ENCODE peak calls at places on chromosomes 3 and 15, in six cellular contexts. K, H, E, Q, U and S are unnamed samples.

GRCh38 chr3:43968465-43968864 is 273.2 kb upstream of the TOPAZ1 start:
- DNase-seq in K (no peak), H (no peak), E (no peak), Q (no peak), U (no peak), S (no peak)

GRCh38 chr3:117633207-117633606 is 923.6 kb downstream of the TUSC7 start:
- DNase-seq in K (no peak), H (no peak), E (no peak), Q (no peak), U (no peak), S (no peak)

GRCh38 chr3:12495749-12496452 is 11.6 kb downstream of the TSEN2 start:
- DNase-seq in K (no peak), H (no peak), E (no peak), Q (no peak), U (no peak), S (no peak)

GRCh38 chr3:132435239-132435910 is 18.1 kb downstream of the DNAJC13 start:
- DNase-seq in K (no peak), H (no peak), E (no peak), Q (no peak), U (no peak), S (no peak)

GRCh38 chr3:64385256-64385655 is 160.0 kb upstream of the PRICKLE2 start:
- DNase-seq in K (no peak), H (peak; percentile 27), E (no peak), Q (no peak), U (no peak), S (no peak)

GRCh38 chr3:130539005-130539404 is 22.0 kb downstream of the COL6A6 start:
- DNase-seq in K (no peak), H (peak; percentile 57), E (peak; percentile 42), Q (no peak), U (peak; percentile 32), S (no peak)

GRCh38 chr15:91857772-91858171 is 4.3 kb downstream of the SLCO3A1 start:
- DNase-seq in K (peak; percentile 46), H (no peak), E (peak; percentile 62), Q (no peak), U (peak; percentile 28), S (no peak)

GRCh38 chr3:166902374-166902773 is 477.7 kb downstream of the ZBBX start:
- DNase-seq in K (no peak), H (no peak), E (no peak), Q (no peak), U (no peak), S (no peak)

GRCh38 chr15:58517252-58517681 is 85.5 kb downstream of the LIPC start:
- DNase-seq in K (no peak), H (no peak), E (no peak), Q (no peak), U (no peak), S (no peak)

GRCh38 chr3:61869378-61869777 is 308.0 kb downstream of the PTPRG start:
- DNase-seq in K (no peak), H (no peak), E (no peak), Q (no peak), U (no peak), S (no peak)

DNA sequence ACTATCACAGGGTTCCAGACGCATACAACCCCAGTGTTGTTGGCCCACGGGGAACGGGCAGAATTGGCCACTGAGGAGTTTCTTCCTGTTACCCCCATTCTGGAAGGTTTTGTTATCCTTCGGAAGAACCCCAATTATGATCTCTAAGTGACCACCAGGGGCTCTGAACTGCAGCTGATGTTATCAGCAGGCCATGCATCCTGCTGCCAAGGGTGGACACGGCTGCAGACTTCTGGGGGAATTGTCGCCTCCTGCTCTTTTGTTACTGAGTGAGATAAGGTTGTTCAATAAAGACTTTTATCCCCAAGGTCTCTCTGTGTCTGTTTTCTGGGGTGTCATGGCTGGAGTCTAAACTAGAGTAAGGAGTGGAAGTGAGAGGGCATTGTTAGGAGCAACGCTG is 5.7 kb upstream of the EIF4G1 start:
- DNase-seq in K (no peak), H (no peak), E (no peak), Q (no peak), U (no peak), S (no peak)
- TF ChIP-seq CTCF in K (no peak), H (no peak), E (no peak), Q (no peak), U (no peak), S (no peak)

DNA sequence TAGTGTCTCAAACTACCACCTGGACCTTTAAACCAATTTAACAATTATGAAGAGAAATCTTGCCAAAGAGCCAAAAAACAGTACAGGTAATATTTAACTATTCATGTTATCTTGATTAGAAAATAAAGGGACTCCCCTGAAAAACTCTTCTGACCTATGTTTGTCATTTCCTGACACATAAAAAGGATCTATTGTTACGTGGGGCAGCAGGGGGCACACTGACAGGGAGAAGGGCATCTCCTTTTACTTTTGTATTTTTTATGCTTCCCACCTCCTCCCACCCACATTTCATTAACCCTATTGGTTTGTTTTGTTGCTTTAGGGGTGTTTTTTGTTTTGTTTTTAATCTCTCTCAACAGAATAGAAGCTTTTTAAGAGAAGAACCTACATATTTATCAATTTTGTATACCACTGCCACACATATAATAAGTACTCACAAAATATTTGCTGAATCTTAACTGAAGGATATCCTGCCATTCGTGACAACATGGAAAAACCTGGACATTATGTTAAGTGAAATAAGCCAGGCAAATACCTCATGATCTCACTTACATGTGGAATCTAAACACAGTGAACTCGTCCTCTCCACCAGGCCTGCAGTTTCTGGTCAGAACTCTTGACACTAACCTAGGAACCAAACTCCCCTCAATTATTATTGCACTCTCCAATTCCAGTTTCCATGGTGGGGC is 17.7 kb downstream of the STAG1 start:
- DNase-seq in K (no peak), H (no peak), E (no peak), Q (no peak), U (peak; percentile 28), S (no peak)
- TF ChIP-seq CTCF in K (no peak), H (no peak), E (no peak), Q (no peak), U (no peak), S (no peak)

DNA sequence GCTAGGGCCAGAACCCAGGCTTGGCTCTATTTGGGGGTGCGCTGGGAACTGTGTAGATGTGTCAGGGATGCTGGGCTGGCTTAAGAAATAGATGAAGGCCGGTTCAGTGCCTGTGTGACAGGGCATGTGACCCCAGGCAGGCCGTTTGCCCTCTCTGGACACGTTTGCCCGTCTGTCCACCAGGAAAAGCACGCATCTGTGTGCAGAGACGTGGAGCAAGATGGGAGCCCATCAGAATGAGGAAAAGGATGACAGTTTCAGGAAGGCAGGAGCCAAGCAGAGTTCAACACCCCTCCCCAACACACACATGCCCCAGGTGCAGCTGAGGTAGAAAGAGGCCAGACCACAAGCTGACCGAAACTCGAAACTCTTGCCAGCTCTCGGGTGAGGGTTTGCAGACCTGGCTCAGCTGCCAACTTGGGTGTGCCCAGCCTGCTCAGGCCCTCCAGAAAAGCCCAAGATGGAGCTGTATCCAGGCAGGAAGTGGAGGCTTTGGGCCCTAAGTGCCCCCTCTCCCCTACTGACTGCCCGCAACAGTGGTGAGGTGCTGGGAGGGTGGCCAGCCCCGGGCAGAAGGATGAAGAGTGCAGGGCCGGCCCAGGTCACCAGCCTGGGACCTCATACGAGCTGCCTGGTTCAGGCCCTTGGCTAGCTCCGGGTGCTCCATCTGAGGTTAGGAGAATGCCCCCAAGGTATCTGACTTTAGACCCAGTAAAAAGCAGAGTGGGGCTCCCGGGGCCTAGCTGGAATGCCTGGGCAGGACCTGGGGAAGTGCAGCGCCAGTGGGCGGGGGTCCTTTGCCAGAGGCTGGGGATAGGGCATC is 10.2 kb upstream of the MESP1 start:
- DNase-seq in K (no peak), H (no peak), E (no peak), Q (no peak), U (no peak), S (no peak)
- TF ChIP-seq CTCF in K (no peak), H (no peak), E (no peak), Q (no peak), U (no peak), S (peak; percentile 62)

DNA sequence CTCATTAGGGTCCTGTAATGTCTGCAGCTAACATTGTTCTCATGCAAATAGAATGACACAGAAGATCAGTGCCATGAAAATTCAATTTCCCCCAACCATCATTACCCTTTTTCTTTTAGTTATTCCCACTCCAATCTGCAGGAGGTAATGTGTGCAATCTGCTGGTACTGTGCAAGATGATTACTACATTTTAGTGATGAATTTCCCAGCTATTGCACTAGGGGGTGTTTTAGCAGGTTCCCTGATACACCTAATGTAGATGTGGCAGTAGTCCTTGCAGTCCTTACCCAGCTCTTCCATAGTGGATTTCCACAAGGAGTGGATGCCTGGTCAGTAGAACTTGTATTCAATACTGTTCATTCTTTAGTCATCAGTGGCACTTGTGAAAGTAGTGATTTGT is 119.3 kb downstream of the ROBO2 start:
- DNase-seq in K (no peak), H (no peak), E (no peak), Q (no peak), U (no peak), S (no peak)
- TF ChIP-seq CTCF in K (no peak), H (peak; percentile 34), E (no peak), Q (no peak), U (no peak), S (no peak)

GRCh38 chr3:66200786-66201185 is 20.0 kb upstream of the SLC25A26 start:
- DNase-seq in K (no peak), H (no peak), E (no peak), Q (no peak), U (no peak), S (no peak)

GRCh38 chr3:66199089-66199473 is 21.7 kb upstream of the SLC25A26 start:
- DNase-seq in K (no peak), H (no peak), E (no peak), Q (no peak), U (no peak), S (no peak)

GRCh38 chr3:66198437-66199088 is 22.2 kb upstream of the SLC25A26 start:
- DNase-seq in K (no peak), H (no peak), E (no peak), Q (no peak), U (no peak), S (no peak)

GRCh38 chr3:66203275-66203674 is 17.5 kb upstream of the SLC25A26 start:
- DNase-seq in K (no peak), H (no peak), E (no peak), Q (no peak), U (no peak), S (no peak)

GRCh38 chr3:66200147-66200546 is 20.7 kb upstream of the SLC25A26 start:
- DNase-seq in K (no peak), H (no peak), E (no peak), Q (no peak), U (no peak), S (no peak)
- TF ChIP-seq CTCF in K (no peak), H (no peak), E (no peak), Q (no peak), U (no peak), S (no peak)

DNA sequence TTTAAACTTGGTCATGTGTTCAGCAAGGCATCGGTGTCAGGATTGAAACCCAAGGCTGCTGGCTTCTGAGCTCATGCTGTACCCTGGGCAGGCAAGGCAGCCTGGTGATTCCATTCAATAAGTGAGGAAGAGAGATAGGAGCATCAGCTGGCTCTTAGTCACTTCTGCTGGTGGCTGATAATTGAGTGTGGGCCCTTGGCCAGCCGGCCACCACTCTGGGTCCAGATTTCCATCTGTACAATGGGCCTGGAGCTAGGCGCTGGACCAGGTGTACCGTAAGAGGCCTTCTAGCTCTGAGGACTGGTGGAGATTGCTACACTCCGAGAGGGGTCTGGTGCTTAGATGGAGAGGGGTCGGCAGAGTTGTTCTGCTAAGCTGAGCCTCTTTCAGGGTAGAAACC is 4.3 kb downstream of the CD276 start:
- DNase-seq in K (no peak), H (no peak), E (no peak), Q (no peak), U (no peak), S (no peak)
- TF ChIP-seq CTCF in K (no peak), H (no peak), E (no peak), Q (no peak), U (no peak), S (no peak)

GRCh38 chr3:7562892-7563291 is 702.0 kb downstream of the GRM7 start:
- DNase-seq in K (no peak), H (no peak), E (no peak), Q (no peak), U (no peak), S (no peak)
- TF ChIP-seq CTCF in K (no peak), H (no peak), E (no peak), Q (no peak), U (no peak), S (no peak)